ENCODE peak calls at places on chromosomes 13 and 19, in four cellular contexts. V is right cardiac atrium, B is GM18507, H is AG08396. Y is an unnamed sample.

GRCh38 chr13:60969659-60970058 is 446.0 kb downstream of the PCDH20 start:
- DNase-seq in V (no peak), B (no peak), H (no peak), Y (no peak)

GRCh38 chr19:47152205-47152604 is 21.6 kb downstream of the SAE1 start:
- DNase-seq in V (no peak), B (no peak), H (no peak), Y (no peak)

GRCh38 chr13:80341098-80341701 is at the start of gene SPRY2:
- DNase-seq in V (peak), B (no peak), H (peak), Y (peak)

GRCh38 chr13:47426126-47426849 is 529.4 kb upstream of the HTR2A start:
- DNase-seq in V (peak), B (no peak), H (peak), Y (peak)

GRCh38 chr19:31274964-31275319 is 74.3 kb downstream of the TSHZ3 start:
- DNase-seq in V (no peak), B (no peak), H (no peak), Y (no peak)

GRCh38 chr19:4140237-4140711 is 13.2 kb upstream of the CREB3L3 start:
- DNase-seq in V (peak), B (peak), H (peak), Y (peak)

GRCh38 chr19:16930753-16931152 is 42.0 kb downstream of the F2RL3 start:
- DNase-seq in V (no peak), B (no peak), H (no peak), Y (no peak)

GRCh38 chr13:33628662-33629061 is 189.3 kb upstream of the RFC3 start:
- DNase-seq in V (no peak), B (no peak), H (no peak), Y (no peak)

GRCh38 chr19:3162418-3163229 is 15.9 kb upstream of the S1PR4 start:
- DNase-seq in V (peak), B (no peak), H (peak), Y (no peak)

GRCh38 chr19:14214580-14214979 is 8.6 kb upstream of the ADGRL1 start:
- DNase-seq in V (no peak), B (no peak), H (no peak), Y (no peak)

GRCh38 chr19:29524201-29524911 is 1.4 kb upstream of the VSTM2B start:
- DNase-seq in V (no peak), B (no peak), H (no peak), Y (peak)

GRCh38 chr19:5011476-5012238 is 42.7 kb downstream of the KDM4B start:
- DNase-seq in V (peak), B (no peak), H (no peak), Y (no peak)

GRCh38 chr13:74187564-74187963 is 53.4 kb upstream of the KLF12 start:
- DNase-seq in V (no peak), B (no peak), H (no peak), Y (no peak)

GRCh38 chr13:110412132-110412912 is 105.2 kb downstream of the COL4A2 start:
- DNase-seq in V (peak), B (peak), H (peak), Y (peak)

GRCh38 chr13:20901668-20902437 is 693 bp downstream of the XPO4 start:
- DNase-seq in V (no peak), B (no peak), H (peak), Y (peak)

GRCh38 chr19:41615207-41615606 is 11.7 kb downstream of the CEACAM4 start:
- DNase-seq in V (no peak), B (no peak), H (no peak), Y (no peak)

GRCh38 chr13:93260591-93260990 is 34.0 kb downstream of the GPC6 start:
- DNase-seq in V (no peak), B (no peak), H (no peak), Y (no peak)

GRCh38 chr19:39996218-39996810 is 546 bp upstream of the ZNF546 start:
- DNase-seq in V (no peak), B (peak), H (peak), Y (no peak)

GRCh38 chr19:14433454-14434156 is 499 bp downstream of the PKN1 start:
- DNase-seq in V (peak), B (no peak), H (no peak), Y (peak)

GRCh38 chr13:99425485-99426341 is 75.6 kb upstream of the TM9SF2 start:
- DNase-seq in V (peak), B (no peak), H (no peak), Y (peak)

GRCh38 chr19:54616057-54616456 is 14.2 kb upstream of the LILRB1 start:
- DNase-seq in V (no peak), B (no peak), H (no peak), Y (no peak)

GRCh38 chr19:27705896-27706295 is 1507.1 kb downstream of the UQCRFS1 start:
- DNase-seq in V (no peak), B (no peak), H (no peak), Y (no peak)

GRCh38 chr13:113863511-113864302 is at the start of gene GAS6:
- DNase-seq in V (peak), B (no peak), H (peak), Y (peak)

GRCh38 chr19:40603071-40603718 is 2.0 kb downstream of the LTBP4 start:
- DNase-seq in V (peak), B (no peak), H (no peak), Y (peak)

GRCh38 chr19:9586764-9587163 is 2.5 kb upstream of the ZNF121 start:
- DNase-seq in V (peak), B (no peak), H (peak), Y (peak)

GRCh38 chr13:33174980-33175379 is 110.6 kb downstream of the STARD13 start:
- DNase-seq in V (no peak), B (no peak), H (peak), Y (no peak)

GRCh38 chr13:28251462-28251861 is 113.1 kb downstream of the PAN3 start:
- DNase-seq in V (no peak), B (no peak), H (no peak), Y (no peak)

GRCh38 chr13:112356190-112356589 is 20.0 kb upstream of the SPACA7 start:
- DNase-seq in V (no peak), B (no peak), H (no peak), Y (no peak)

GRCh38 chr19:7395793-7396192 is 47.1 kb downstream of the ARHGEF18 start:
- DNase-seq in V (no peak), B (no peak), H (no peak), Y (no peak)

GRCh38 chr13:31209172-31209818 is 9.5 kb downstream of the B3GLCT start:
- DNase-seq in V (peak), B (no peak), H (peak), Y (peak)

GRCh38 chr19:19341026-19341425 is 20.4 kb downstream of the MAU2 start:
- DNase-seq in V (no peak), B (no peak), H (no peak), Y (no peak)

Y was measured in heart left ventricle.